ENCODE peak calls at places on chromosomes 6 and 20, in four cellular contexts. B is SK-N-SH, K is ovary, L is stomach. G is an unnamed sample.

GRCh38 chr20:57540889-57541288 is 15.9 kb upstream of the CTCFL start:
- DNase-seq in L (peak; percentile 48), B (peak; percentile 15), K (no peak), G (no peak)

GRCh38 chr20:45355209-45355608 is 7.0 kb upstream of the SDC4 start:
- DNase-seq in L (no peak), K (no peak), B (no peak), G (no peak)

GRCh38 chr20:38673731-38674177 is 50.5 kb upstream of the SLC32A1 start:
- DNase-seq in B (peak; percentile 61), L (no peak), K (no peak), G (no peak)

GRCh38 chr6:118708055-118708454 is 56.7 kb upstream of the CEP85L start:
- DNase-seq in K (no peak), L (no peak), B (no peak), G (no peak)

GRCh38 chr6:33621396-33622388 is 570 bp downstream of the ITPR3 start:
- DNase-seq in L (peak; percentile 63), B (no peak), K (peak; percentile 43), G (no peak)

GRCh38 chr6:105321728-105322127 is 81.2 kb downstream of the PREP start:
- DNase-seq in K (no peak), L (no peak), B (no peak), G (no peak)

GRCh38 chr6:158460602-158461092 is 99.2 kb upstream of the TMEM181 start:
- DNase-seq in K (no peak), B (no peak), L (no peak), G (no peak)

GRCh38 chr6:41677430-41678045 is 39.3 kb downstream of the MDFI start:
- DNase-seq in L (no peak), K (no peak), B (no peak), G (no peak)

GRCh38 chr20:54200487-54201267 is 7.2 kb upstream of the PFDN4 start:
- DNase-seq in K (no peak), B (no peak), L (no peak), G (no peak)

GRCh38 chr20:46053416-46053815 is 24.4 kb downstream of the SLC12A5 start:
- DNase-seq in K (no peak), L (no peak), B (no peak), G (no peak)

GRCh38 chr6:109028439-109028838 is 66.2 kb downstream of the SESN1 start:
- DNase-seq in K (no peak), L (no peak), B (no peak), G (no peak)

GRCh38 chr20:31967830-31968249 is at the start of gene XKR7:
- DNase-seq in L (no peak), B (peak; percentile 94), K (no peak), G (no peak)

GRCh38 chr6:136866872-136867416 is 44.6 kb downstream of the PEX7 start:
- DNase-seq in K (no peak), B (peak; percentile 12), L (no peak), G (no peak)

GRCh38 chr20:19735446-19735845 is 22.6 kb upstream of the RIN2 start:
- DNase-seq in K (peak; percentile 53), B (peak; percentile 45), L (peak; percentile 73), G (peak; percentile 72)

GRCh38 chr6:63351995-63352586 is 32.3 kb upstream of the LGSN start:
- DNase-seq in B (no peak), L (no peak), K (no peak), G (no peak)

GRCh38 chr6:101146389-101146788 is 247.1 kb upstream of the GRIK2 start:
- DNase-seq in K (no peak), L (no peak), B (no peak), G (no peak)

GRCh38 chr6:159760602-159761057 is 1.2 kb upstream of the ACAT2 start:
- DNase-seq in K (no peak), B (no peak), L (no peak), G (no peak)

GRCh38 chr6:159107451-159108260 is 61.5 kb upstream of the FNDC1 start:
- DNase-seq in K (no peak), B (no peak), L (peak; percentile 32), G (no peak)

GRCh38 chr6:132388291-132388690 is 13.0 kb downstream of the MOXD1 start:
- DNase-seq in L (no peak), K (no peak), B (no peak), G (no peak)

GRCh38 chr6:125940691-125941090 is 15.9 kb upstream of the HINT3 start:
- DNase-seq in K (no peak), B (no peak), L (no peak), G (no peak)

GRCh38 chr6:147506704-147507114 is 1.8 kb upstream of the SAMD5 start:
- DNase-seq in K (peak; percentile 78), B (peak; percentile 75), L (peak; percentile 78), G (peak; percentile 70)

GRCh38 chr20:36761125-36761524 is 12.4 kb downstream of the DSN1 start:
- DNase-seq in L (no peak), B (no peak), K (no peak), G (no peak)

GRCh38 chr6:144797881-144798589 is 512.9 kb downstream of the UTRN start:
- DNase-seq in K (no peak), L (no peak), B (no peak), G (no peak)

GRCh38 chr20:23508449-23508848 is 17.5 kb downstream of the CST8 start:
- DNase-seq in K (no peak), B (no peak), L (no peak), G (no peak)

GRCh38 chr6:124888581-124889371 is 73.5 kb upstream of the RNF217 start:
- DNase-seq in B (no peak), K (no peak), L (no peak), G (no peak)

GRCh38 chr6:142537612-142538478 is 236.0 kb downstream of the ADGRG6 start:
- DNase-seq in L (no peak), B (no peak), K (no peak), G (no peak)

GRCh38 chr6:131909408-131910218 is 41.6 kb downstream of the CCN2 start:
- DNase-seq in B (peak; percentile 42), K (peak; percentile 77), L (peak; percentile 80), G (peak; percentile 81)

GRCh38 chr20:17823382-17824144 is 123.8 kb downstream of the BANF2 start:
- DNase-seq in L (no peak), K (no peak), B (no peak), G (no peak)

GRCh38 chr6:43077981-43078411 is 1.9 kb downstream of the PTK7 start:
- DNase-seq in B (peak; percentile 59), L (no peak), K (no peak), G (no peak)

GRCh38 chr20:47318596-47319516 is 37.6 kb downstream of the ZMYND8 start:
- DNase-seq in B (peak; percentile 42), K (peak; percentile 55), L (peak; percentile 85), G (peak; percentile 78)

GRCh38 chr20:36632487-36633284 is 13.3 kb downstream of the SLA2 start:
- DNase-seq in K (no peak), L (no peak), B (no peak), G (no peak)

GRCh38 chr6:132017921-132018320 is 66.7 kb upstream of the CCN2 start:
- DNase-seq in B (no peak), L (no peak), K (no peak), G (no peak)

GRCh38 chr20:23446505-23446904 is 6.2 kb downstream of the CST11 start:
- DNase-seq in L (peak; percentile 69), B (peak; percentile 46), K (peak; percentile 56), G (peak; percentile 49)

GRCh38 chr6:15769471-15770088 is 106.8 kb upstream of the DTNBP1 start:
- DNase-seq in K (no peak), L (no peak), B (no peak), G (no peak)

DNA sequence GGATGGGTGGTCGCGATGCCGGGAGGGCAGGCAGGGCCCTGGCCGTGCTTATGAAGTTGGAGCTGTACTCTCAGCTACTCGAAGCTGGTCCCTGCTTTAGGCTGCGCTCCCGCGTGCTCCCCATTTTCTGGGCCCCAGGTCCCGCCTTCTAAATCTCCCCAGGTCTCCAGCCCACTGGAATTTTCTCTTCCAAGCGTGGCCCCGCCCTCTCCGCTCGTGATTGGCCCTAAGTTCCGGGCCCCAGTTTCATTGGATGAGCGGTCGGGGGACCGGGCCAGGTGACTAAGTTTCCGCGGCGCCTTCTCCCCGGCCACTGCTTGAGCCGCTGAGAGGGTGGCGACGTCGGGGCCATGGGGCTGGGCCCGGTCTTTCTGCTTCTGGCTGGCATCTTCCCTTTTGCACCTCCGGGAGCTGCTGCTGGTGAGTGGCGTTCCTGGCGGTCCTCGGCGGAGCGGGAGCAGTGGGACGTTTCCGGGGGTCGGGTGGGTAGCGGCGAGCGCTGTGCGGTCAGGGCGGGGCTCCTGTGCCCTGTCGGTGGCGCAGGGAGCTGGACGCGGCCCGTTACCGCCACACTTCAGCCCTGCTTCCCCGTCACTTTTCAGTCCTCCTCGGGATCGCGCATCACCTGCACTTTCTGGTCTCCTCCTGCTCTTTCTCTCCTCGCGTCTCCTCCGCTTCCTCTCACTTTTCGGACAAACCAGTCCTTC is at the start of gene MICA:
- DNase-seq in B (peak; percentile 62), K (peak; percentile 88), L (peak; percentile 93), G (peak; percentile 83)
- H3K4me1 ChIP-seq in B (no peaks in the 10 kb centered on the region), K (peaks cover 16% of the 10 kb centered on the region), L (peaks cover 78% of the 10 kb centered on the region), G (peaks cover 22% of the 10 kb centered on the region)

GRCh38 chr6:227074-227782 is 65.1 kb upstream of the DUSP22 start:
- DNase-seq in B (no peak), K (no peak), L (no peak), G (no peak)

GRCh38 chr6:226516-227073 is 65.7 kb upstream of the DUSP22 start:
- DNase-seq in K (no peak), L (no peak), B (no peak), G (no peak)

GRCh38 chr6:227812-228338 is 64.4 kb upstream of the DUSP22 start:
- DNase-seq in K (no peak), L (no peak), B (no peak), G (no peak)

GRCh38 chr6:231779-232178 is 60.5 kb upstream of the DUSP22 start:
- DNase-seq in B (no peak), L (no peak), K (no peak), G (no peak)

GRCh38 chr6:228881-229651 is 63.2 kb upstream of the DUSP22 start:
- DNase-seq in K (no peak), B (no peak), L (no peak), G (no peak)
- TF ChIP-seq EP300 in K (no peak), B (no peak), L (no peak), G (no peak)

GRCh38 chr6:69816017-69816416 is 19.2 kb upstream of the LMBRD1 start:
- DNase-seq in L (no peak), B (no peak), K (no peak), G (no peak)
- H3K4me3 ChIP-seq in L (no peak overlapping the region), B (no peak overlapping the region), K (no peak overlapping the region), G (no peak overlapping the region)

DNA sequence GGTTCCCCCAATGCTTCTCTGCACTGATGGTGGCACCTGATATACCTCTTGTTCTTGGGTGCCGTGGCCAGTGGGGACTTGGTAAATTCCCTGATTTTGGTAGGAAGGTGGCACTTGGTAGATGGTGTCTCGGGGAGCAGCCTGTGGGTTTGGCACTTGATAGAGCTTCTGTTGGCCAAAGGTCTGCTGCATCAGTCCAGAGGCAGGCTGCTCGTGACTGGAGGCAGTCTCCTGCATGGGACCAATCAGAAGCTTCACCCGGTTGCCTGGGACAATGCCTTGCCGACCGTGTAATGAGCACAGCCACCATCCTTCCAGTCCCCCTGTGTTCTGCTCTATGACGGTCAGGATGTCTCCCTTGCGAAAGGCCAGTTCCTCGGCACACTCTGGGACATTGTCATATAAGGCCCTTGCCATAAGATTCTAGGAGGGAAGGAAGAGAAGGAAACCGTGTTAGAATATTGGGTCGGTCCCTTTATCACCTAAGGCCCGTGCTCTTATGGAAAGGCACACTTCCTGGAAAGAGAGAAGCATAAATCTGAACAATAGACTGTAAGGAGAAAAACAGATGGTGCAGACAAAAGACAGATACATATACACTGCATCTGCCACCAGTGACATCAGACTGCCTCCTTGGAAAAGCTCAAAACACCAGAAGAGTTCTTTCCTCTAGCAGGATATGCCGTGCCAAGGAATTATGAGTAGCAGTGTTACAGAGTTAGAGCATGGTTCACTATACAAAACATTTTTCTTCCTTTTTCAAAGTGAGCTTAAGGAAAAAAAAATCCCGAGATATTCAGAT is 19.0 kb downstream of the NEDD9 start:
- DNase-seq in K (no peak), B (no peak), L (no peak), G (no peak)
- H3K4me1 ChIP-seq in K (no peaks in the 10 kb centered on the region), B (peaks cover 70% of the 10 kb centered on the region), L (peaks cover 86% of the 10 kb centered on the region), G (peaks cover 98% of the 10 kb centered on the region)

GRCh38 chr6:111805511-111806181 is 67.6 kb downstream of the FYN start:
- DNase-seq in B (no peak), K (no peak), L (no peak), G (no peak)
- TF ChIP-seq EP300 in B (no peak), K (no peak), L (no peak), G (no peak)